ENCODE peak calls at places on chromosomes 4 and X, in six cellular contexts. S is HCT116, X is breast epithelium, O is ovary, P is adrenal gland, Z is stomach. H is an unnamed sample.

GRCh38 chr4:114281561-114281960 is 302.1 kb upstream of the ARSJ start:
- DNase-seq in X (no peak), Z (no peak), O (no peak), P (no peak), S (no peak), H (no peak)

GRCh38 chr4:93748943-93749342 is 79.6 kb upstream of the ATOH1 start:
- DNase-seq in X (no peak), O (no peak), P (no peak), S (no peak), Z (no peak), H (no peak)

GRCh38 chr4:147714575-147715401 is 17.1 kb upstream of the ARHGAP10 start:
- DNase-seq in O (no peak), Z (no peak), X (peak), P (peak), S (no peak), H (peak)

GRCh38 chr4:88599714-88600113 is 7.4 kb downstream of the HERC3 start:
- DNase-seq in P (no peak), Z (no peak), X (no peak), S (no peak), O (no peak), H (no peak)

GRCh38 chr4:41572414-41572986 is 34.5 kb downstream of the LIMCH1 start:
- DNase-seq in Z (no peak), X (no peak), S (no peak), O (no peak), P (peak), H (no peak)

GRCh38 chrX:154719132-154719675 is 31.7 kb downstream of the GAB3 start:
- DNase-seq in O (no peak), X (no peak), Z (no peak), P (no peak), S (no peak), H (no peak)

GRCh38 chr4:1192091-1192492 is 19.7 kb upstream of the SPON2 start:
- DNase-seq in O (peak), X (peak), S (peak), P (peak), Z (peak), H (peak)

GRCh38 chr4:124806403-124806802 is 93.9 kb upstream of the ANKRD50 start:
- DNase-seq in P (no peak), Z (no peak), X (no peak), O (no peak), S (no peak), H (no peak)

GRCh38 chrX:70434352-70434866 is 10.2 kb upstream of the DLG3 start:
- DNase-seq in O (peak), X (peak), Z (peak), S (peak), P (peak), H (peak)

GRCh38 chr4:20474119-20474518 is 222.4 kb downstream of the SLIT2 start:
- DNase-seq in S (no peak), O (no peak), X (no peak), Z (no peak), P (no peak), H (no peak)

GRCh38 chr4:24971192-24971591 is 58.4 kb upstream of the CCDC149 start:
- DNase-seq in X (no peak), O (no peak), Z (no peak), P (no peak), S (no peak), H (no peak)

GRCh38 chr4:74751247-74751646 is 43.1 kb downstream of the BTC start:
- DNase-seq in Z (no peak), O (no peak), P (no peak), X (no peak), S (no peak), H (no peak)

GRCh38 chrX:40845331-40845911 is 110.1 kb upstream of the MED14 start:
- DNase-seq in P (peak), X (no peak), O (peak), S (no peak), Z (no peak), H (no peak)

GRCh38 chr4:70705856-70706461 is 15.8 kb upstream of the RUFY3 start:
- DNase-seq in O (peak), X (no peak), Z (no peak), S (no peak), P (no peak), H (no peak)

GRCh38 chrX:476724-477075 is 90.0 kb upstream of the PPP2R3B start:
- DNase-seq in Z (no peak), P (no peak), S (no peak), O (no peak), X (no peak), H (no peak)

GRCh38 chr4:83118869-83119268 is 4.3 kb upstream of the PLAC8 start:
- DNase-seq in O (no peak), P (no peak), S (no peak), Z (no peak), X (no peak), H (no peak)

GRCh38 chr4:146121757-146122156 is 53.8 kb upstream of the LSM6 start:
- DNase-seq in O (no peak), S (no peak), Z (no peak), X (no peak), P (no peak), H (no peak)

GRCh38 chr4:159280442-159281172 is 177.7 kb downstream of the RAPGEF2 start:
- DNase-seq in X (no peak), O (no peak), S (no peak), P (no peak), Z (no peak), H (no peak)

GRCh38 chr4:8121236-8122015 is 37.2 kb downstream of the ABLIM2 start:
- DNase-seq in O (no peak), P (no peak), X (no peak), Z (no peak), S (no peak), H (no peak)

GRCh38 chr4:8123389-8123788 is 35.2 kb downstream of the ABLIM2 start:
- DNase-seq in O (no peak), P (no peak), S (no peak), Z (no peak), X (no peak), H (no peak)

GRCh38 chr4:8122746-8123145 is 35.9 kb downstream of the ABLIM2 start:
- DNase-seq in Z (no peak), X (no peak), S (no peak), O (no peak), P (no peak), H (no peak)

GRCh38 chr4:8125526-8126056 is 33.0 kb downstream of the ABLIM2 start:
- DNase-seq in O (no peak), P (no peak), X (no peak), S (no peak), Z (no peak), H (peak)

GRCh38 chr4:8123865-8124264 is 34.7 kb downstream of the ABLIM2 start:
- DNase-seq in P (no peak), Z (no peak), O (no peak), X (no peak), S (no peak), H (no peak)
- TF ChIP-seq POLR2A in P (no peak), Z (no peak), O (no peak), X (no peak), S (no peak), H (no peak)

GRCh38 chrX:129540068-129540653 is at the start of gene OCRL:
- DNase-seq in S (peak), Z (peak), P (peak), X (peak), O (peak), H (peak)
- TF ChIP-seq POLR2A in S (no peak), Z (no peak), P (peak), X (no peak), O (no peak), H (peak)

GRCh38 chr4:22766068-22766467 is 73.3 kb downstream of the GBA3 start:
- DNase-seq in S (no peak), O (no peak), P (no peak), Z (no peak), X (no peak), H (no peak)

GRCh38 chr4:22764183-22764582 is 71.4 kb downstream of the GBA3 start:
- DNase-seq in X (no peak), S (no peak), O (no peak), Z (no peak), P (no peak), H (no peak)

DNA sequence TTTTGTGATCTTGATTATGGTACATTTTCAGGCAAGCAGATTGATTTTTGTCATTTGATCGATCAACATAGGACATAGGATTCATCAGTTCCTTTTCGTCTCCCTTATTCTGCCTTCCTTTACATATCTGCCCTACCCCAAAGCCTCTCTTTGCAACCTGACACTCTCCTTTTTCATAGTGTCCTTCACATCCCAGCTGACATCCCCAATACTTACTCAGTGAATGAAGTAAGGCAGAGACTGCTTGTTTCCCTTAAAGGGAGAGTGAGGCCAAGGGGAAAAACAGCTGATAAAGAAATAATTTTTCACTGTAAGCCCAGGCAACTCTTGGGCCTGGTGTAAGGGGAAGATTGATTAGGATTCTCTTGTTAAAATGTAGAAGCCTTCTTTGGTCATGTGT is 69.8 kb downstream of the GBA3 start:
- DNase-seq in X (no peak), O (no peak), S (no peak), P (no peak), Z (no peak), H (no peak)
- TF ChIP-seq POLR2A in X (no peak), O (no peak), S (no peak), P (no peak), Z (no peak), H (no peak)

DNA sequence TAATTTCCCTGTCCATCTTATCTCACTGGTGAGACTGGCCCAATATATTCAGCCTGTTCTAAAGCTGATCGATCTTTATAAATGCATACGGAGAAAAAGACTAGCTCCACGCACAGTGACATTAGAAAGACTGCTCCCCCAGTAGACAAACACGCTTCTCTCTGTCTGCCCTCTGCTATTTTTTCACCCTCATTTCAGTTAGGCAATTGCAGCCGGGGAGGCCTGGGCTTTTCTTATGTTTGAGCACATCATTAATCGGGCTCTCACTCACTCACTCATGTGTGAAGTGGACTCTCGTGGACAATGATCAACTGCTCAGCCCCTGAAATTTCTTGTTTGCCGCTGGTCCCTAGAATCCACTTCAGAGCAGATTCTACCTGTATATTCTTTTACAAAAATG is 824.7 kb upstream of the TENM3 start:
- DNase-seq in O (no peak), X (no peak), Z (no peak), S (no peak), P (no peak), H (no peak)
- TF ChIP-seq POLR2A in O (no peak), X (no peak), Z (no peak), S (no peak), P (no peak), H (no peak)

GRCh38 chr4:53591372-53591892 is at the start of gene LNX1:
- DNase-seq in X (peak), P (no peak), Z (peak), S (peak), O (no peak), H (no peak)
- TF ChIP-seq POLR2A in X (no peak), P (no peak), Z (peak), S (no peak), O (no peak), H (no peak)